ENCODE peak calls at places on chromosomes 7 and 10, in four cellular contexts. G is GM10248, U is foreskin fibroblast, E is brain pericyte. A is an unnamed sample.

GRCh38 chr7:381211-382117 is 91.5 kb downstream of the FOXL3 start:
- DNase-seq in G (no peak), U (no peak), E (no peak), A (peak; percentile 37)

GRCh38 chr10:133279961-133280283 is 3.3 kb upstream of the ADAM8 start:
- DNase-seq in G (no peak), U (no peak), E (no peak), A (no peak)

GRCh38 chr7:74405191-74405898 is 48.4 kb upstream of the GTF2IRD1 start:
- DNase-seq in G (no peak), U (peak; percentile 26), E (no peak), A (no peak)

GRCh38 chr7:109527833-109528232 is 958.2 kb downstream of the DNAJB9 start:
- DNase-seq in G (no peak), U (no peak), E (no peak), A (no peak)

GRCh38 chr10:60430017-60430416 is 40.3 kb upstream of the ANK3 start:
- DNase-seq in G (no peak), U (peak; percentile 91), E (no peak), A (no peak)

GRCh38 chr10:70575874-70576802 is 26.4 kb downstream of the PRF1 start:
- DNase-seq in G (peak; percentile 57), U (peak; percentile 36), E (no peak), A (peak; percentile 70)

GRCh38 chr7:55964802-55965470 is 551 bp downstream of the NIPSNAP2 start:
- DNase-seq in G (peak; percentile 87), U (peak; percentile 84), E (no peak), A (peak; percentile 92)

GRCh38 chr10:69974551-69975155 is 78.0 kb upstream of the MACROH2A2 start:
- DNase-seq in G (no peak), U (peak; percentile 95), E (peak; percentile 68), A (no peak)

GRCh38 chr10:68153473-68154210 is 44.4 kb downstream of the MYPN start:
- DNase-seq in G (no peak), U (peak; percentile 98), E (peak; percentile 43), A (no peak)

GRCh38 chr7:43888983-43889945 is 17.1 kb downstream of the URGCP start:
- DNase-seq in G (no peak), U (peak; percentile 70), E (no peak), A (no peak)

GRCh38 chr10:66148312-66148711 is 777.5 kb upstream of the LRRTM3 start:
- DNase-seq in G (no peak), U (no peak), E (no peak), A (no peak)

GRCh38 chr7:84085147-84085546 is 109.4 kb downstream of the SEMA3A start:
- DNase-seq in G (no peak), U (peak; percentile 74), E (no peak), A (no peak)

GRCh38 chr7:1668486-1668931 is 1.6 kb upstream of the ELFN1 start:
- DNase-seq in G (peak; percentile 26), U (no peak), E (no peak), A (peak; percentile 74)

GRCh38 chr10:75630746-75631145 is 199.3 kb downstream of the LRMDA start:
- DNase-seq in G (no peak), U (no peak), E (no peak), A (no peak)

GRCh38 chr7:148828965-148829364 is 55.1 kb downstream of the EZH2 start:
- DNase-seq in G (no peak), U (no peak), E (no peak), A (no peak)